ENCODE peak calls at places on chromosomes 1 and 21, in four cellular contexts. Z is HL-60, L is GM12878, V is K562. M is an unnamed sample.

GRCh38 chr1:84889437-84889836 is 3.6 kb downstream of the LPAR3 start:
- DNase-seq in V (no peak), L (no peak), Z (no peak), M (no peak)

GRCh38 chr1:77796695-77797405 is 17.4 kb downstream of the MIGA1 start:
- DNase-seq in V (no peak), L (no peak), Z (no peak), M (no peak)

GRCh38 chr21:44947930-44948331 is 8.1 kb downstream of the SLX9 start:
- DNase-seq in Z (no peak), V (no peak), L (no peak), M (no peak)

GRCh38 chr1:201447911-201448871 is 20.8 kb downstream of the PHLDA3 start:
- DNase-seq in L (no peak), Z (peak), V (peak), M (peak)

GRCh38 chr1:28801461-28801860 is 10.5 kb upstream of the OPRD1 start:
- DNase-seq in Z (no peak), V (no peak), L (no peak), M (no peak)

GRCh38 chr21:26236281-26236680 is 65.7 kb upstream of the APP start:
- DNase-seq in L (no peak), V (no peak), Z (no peak), M (no peak)

GRCh38 chr1:209505044-209505443 is 78.5 kb upstream of the CAMK1G start:
- DNase-seq in V (no peak), L (no peak), Z (no peak), M (no peak)

GRCh38 chr1:74427676-74428075 is 84.7 kb downstream of the LRRC53 start:
- DNase-seq in Z (no peak), L (no peak), V (no peak), M (no peak)

GRCh38 chr1:58754056-58754613 is 29.7 kb downstream of the JUN start:
- DNase-seq in V (no peak), L (no peak), Z (no peak), M (no peak)

GRCh38 chr1:1302006-1302430 is 5.7 kb downstream of the ACAP3 start:
- DNase-seq in L (no peak), V (no peak), Z (no peak), M (no peak)

GRCh38 chr1:66478116-66478515 is 55.8 kb upstream of the SGIP1 start:
- DNase-seq in L (no peak), Z (no peak), V (no peak), M (no peak)

GRCh38 chr1:125064481-125064880 is 3879.7 kb downstream of the SRGAP2C start:
- DNase-seq in V (no peak), Z (no peak), L (no peak), M (no peak)

GRCh38 chr1:21511579-21512522 is 2.6 kb downstream of the ALPL start:
- DNase-seq in V (no peak), Z (no peak), L (no peak), M (no peak)

GRCh38 chr1:46687095-46687659 is 15.5 kb downstream of the TEX38 start:
- DNase-seq in V (no peak), Z (peak), L (no peak), M (no peak)

GRCh38 chr1:55310517-55310927 is 95.4 kb upstream of the USP24 start:
- DNase-seq in V (no peak), Z (no peak), L (no peak), M (no peak)

GRCh38 chr1:108719654-108720435 is 7.1 kb downstream of the FNDC7 start:
- DNase-seq in V (peak), Z (no peak), L (no peak), M (no peak)

GRCh38 chr1:3441880-3442279 is 12.6 kb upstream of the ARHGEF16 start:
- DNase-seq in L (no peak), Z (no peak), V (no peak), M (no peak)

GRCh38 chr1:115088871-115089442 is 346 bp downstream of the TSPAN2 start:
- DNase-seq in Z (no peak), V (no peak), L (no peak), M (no peak)

GRCh38 chr1:55352801-55353180 is 137.6 kb upstream of the USP24 start:
- DNase-seq in V (no peak), Z (no peak), L (no peak), M (no peak)

GRCh38 chr1:160394673-160395072 is 5.7 kb upstream of the VANGL2 start:
- DNase-seq in Z (no peak), V (no peak), L (no peak), M (no peak)

GRCh38 chr1:19209439-19209989 is 552 bp downstream of the UBR4 start:
- DNase-seq in L (no peak), Z (peak), V (no peak), M (no peak)

GRCh38 chr1:161905269-161905884 is 118.3 kb downstream of the OLFML2B start:
- DNase-seq in V (peak), L (no peak), Z (peak), M (no peak)

GRCh38 chr1:6491480-6491962 is at the start of gene PLEKHG5:
- DNase-seq in V (no peak), L (no peak), Z (no peak), M (no peak)

GRCh38 chr1:227372662-227373061 is 54.4 kb upstream of the CDC42BPA start:
- DNase-seq in Z (no peak), L (no peak), V (no peak), M (no peak)

GRCh38 chr1:29931477-29932175 is 695.3 kb downstream of the PTPRU start:
- DNase-seq in L (no peak), V (no peak), Z (no peak), M (no peak)

GRCh38 chr1:32151319-32151787 is 28.1 kb upstream of the TXLNA start:
- DNase-seq in V (no peak), Z (no peak), L (no peak), M (no peak)

GRCh38 chr1:110874303-110875215 is 1.6 kb downstream of the CD53 start:
- DNase-seq in L (no peak), Z (peak), V (no peak), M (no peak)

GRCh38 chr1:233909195-233909594 is 4.7 kb downstream of the SLC35F3 start:
- DNase-seq in Z (no peak), V (no peak), L (no peak), M (no peak)

DNA sequence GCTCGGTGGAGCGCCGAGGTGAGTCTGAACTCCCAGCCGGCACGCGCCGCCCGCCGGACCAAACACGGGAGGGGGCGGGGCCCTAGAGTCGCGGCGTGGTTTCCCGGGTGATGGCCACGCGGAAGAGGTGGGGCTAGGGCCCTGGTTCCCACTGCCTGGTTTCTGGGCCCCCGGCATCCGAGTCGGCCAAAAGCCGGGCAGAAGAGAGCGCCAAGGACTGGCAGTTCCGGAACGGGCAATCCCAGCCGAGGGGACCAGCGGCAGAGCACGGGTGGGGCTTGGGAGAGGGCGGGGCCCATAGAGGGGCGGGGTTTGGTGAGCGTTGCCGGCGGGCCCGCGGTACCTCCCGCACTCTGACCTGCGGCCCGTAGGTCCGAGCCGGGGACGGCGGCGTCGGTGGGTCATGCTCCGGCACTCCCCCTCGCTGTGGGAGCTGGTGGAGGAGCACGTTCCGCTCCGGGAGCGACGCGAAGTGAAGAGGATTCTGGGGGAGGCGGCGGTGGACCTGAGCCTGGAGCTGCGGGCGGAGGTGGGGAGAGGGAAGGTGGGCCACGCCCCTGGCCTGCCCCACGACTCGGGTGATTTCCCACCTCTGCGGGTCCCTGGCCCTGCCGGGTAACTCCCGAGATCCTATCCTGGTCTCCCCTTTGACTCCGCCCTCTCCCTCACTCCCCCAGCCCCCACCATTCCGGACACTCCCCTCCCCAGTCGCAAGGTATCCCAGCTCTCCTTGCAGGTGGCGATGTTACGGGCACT is at the start of gene CCDC24:
- DNase-seq in V (peak), L (no peak), Z (peak), M (peak)
- TF ChIP-seq POLR2AphosphoS5 in V (no peak), L (no peak), Z (no peak), M (no peak)

DNA sequence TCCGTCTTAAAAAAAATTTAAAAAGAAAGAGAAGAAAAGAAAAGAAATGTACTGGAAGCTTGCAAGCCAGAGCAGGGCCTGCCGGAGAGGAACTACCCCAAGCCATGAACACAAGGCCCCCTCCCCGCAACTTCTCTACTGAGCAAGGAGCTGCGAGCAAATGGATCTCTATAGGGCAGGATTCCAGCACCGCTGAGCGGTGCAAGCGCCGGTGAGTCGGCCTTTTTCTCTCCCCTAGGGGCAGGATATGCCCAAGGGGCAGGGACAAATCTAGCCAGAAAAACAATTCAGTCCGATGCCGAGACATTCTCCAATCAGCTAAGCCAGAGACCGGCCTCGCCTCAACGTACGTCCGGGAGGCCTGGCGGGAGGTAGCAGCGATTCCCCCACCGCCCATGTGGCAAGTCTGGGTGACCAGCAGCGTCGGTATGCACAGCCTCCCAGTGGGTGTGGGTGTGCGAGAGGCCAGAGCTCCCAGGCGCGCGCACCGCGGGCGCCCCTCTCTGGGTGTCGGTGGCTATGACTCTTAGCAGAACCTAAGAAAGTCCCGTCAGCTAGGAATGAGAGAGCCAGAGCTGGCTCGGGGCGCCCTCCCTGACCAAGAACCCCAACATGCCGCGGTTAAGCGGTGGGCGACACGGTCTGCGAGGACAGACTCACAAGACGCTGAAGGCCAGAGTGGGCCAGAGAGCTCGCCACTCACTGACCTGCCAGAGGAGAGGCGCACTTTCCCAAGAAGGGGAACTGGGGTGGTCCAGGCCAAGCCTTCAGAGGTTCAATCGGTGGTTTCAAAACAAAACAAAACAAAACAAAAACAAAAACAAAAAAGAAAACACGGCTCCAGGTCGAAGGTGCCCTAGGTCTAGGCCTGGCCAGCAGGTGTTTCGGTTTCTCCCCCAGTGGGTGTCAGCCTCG is 1.9 kb downstream of the CSMD2 start:
- DNase-seq in V (peak), Z (peak), L (no peak), M (peak)
- TF ChIP-seq SPI1 in V (no peak), Z (no peak), L (no peak), M (no peak)

GRCh38 chr1:47950481-47950880 is 46.7 kb downstream of the TRABD2B start:
- DNase-seq in V (no peak), Z (no peak), L (no peak), M (no peak)
- TF ChIP-seq POLR2AphosphoS5 in V (no peak), Z (no peak), L (no peak), M (no peak)

GRCh38 chr1:118791094-118791691 is 196.9 kb downstream of the TBX15 start:
- DNase-seq in Z (no peak), L (no peak), V (no peak), M (no peak)
- TF ChIP-seq SPI1 in Z (no peak), L (no peak), V (no peak), M (no peak)

DNA sequence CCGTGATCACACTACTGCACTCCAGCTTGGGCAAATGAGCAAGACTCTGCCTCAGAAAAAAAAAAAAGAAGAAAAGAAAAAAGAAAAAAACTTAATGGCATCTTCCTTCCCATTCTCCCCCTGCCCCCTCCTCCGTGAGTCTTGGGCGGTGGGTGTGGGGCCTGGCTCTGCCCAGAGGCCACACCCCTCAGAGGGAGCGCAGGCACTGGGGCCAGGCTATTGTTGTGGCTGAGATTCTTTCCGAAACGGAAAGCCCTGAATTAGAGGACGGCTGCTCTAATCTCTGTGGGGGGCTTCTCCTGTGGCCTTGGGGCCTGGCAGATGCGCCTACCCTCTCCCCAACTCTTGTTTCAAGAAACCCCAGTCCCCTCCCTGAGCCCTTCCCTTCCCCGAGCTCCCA is 4.1 kb upstream of the FAM110D start:
- DNase-seq in Z (no peak), L (no peak), V (no peak), M (no peak)
- TF ChIP-seq POLR2AphosphoS5 in Z (no peak), L (no peak), V (no peak), M (no peak)